ENCODE peak calls at places on chromosomes 16 and 17, in five cellular contexts. P is HepG2, Z is vagina, V is IMR-90, E is A549. C is an unnamed sample.

GRCh38 chr16:87100306-87101058 is 216.7 kb downstream of the C16orf95 start:
- DNase-seq in P (no peak), Z (no peak), V (no peak), E (no peak), C (no peak)

GRCh38 chr17:64244165-64244564 is 18.9 kb downstream of the TEX2 start:
- DNase-seq in P (no peak), Z (no peak), V (peak), E (no peak), C (no peak)

GRCh38 chr17:19551708-19552148 is 18.1 kb downstream of the SLC47A1 start:
- DNase-seq in P (peak), Z (no peak), V (no peak), E (no peak), C (no peak)

GRCh38 chr16:78142784-78143183 is 43.3 kb downstream of the WWOX start:
- DNase-seq in P (no peak), Z (no peak), V (no peak), E (no peak), C (no peak)

GRCh38 chr16:569445-570254 is at the start of gene PIGQ:
- DNase-seq in P (peak), Z (no peak), V (peak), E (peak), C (no peak)

GRCh38 chr17:66165537-66166123 is 26.3 kb downstream of the CEP112 start:
- DNase-seq in P (peak), Z (no peak), V (peak), E (peak), C (no peak)

GRCh38 chr16:79845006-79845733 is 244.6 kb upstream of the MAF start:
- DNase-seq in P (no peak), Z (no peak), V (no peak), E (no peak), C (no peak)

GRCh38 chr17:74158761-74159160 is 44.7 kb upstream of the RPL38 start:
- DNase-seq in P (no peak), Z (peak), V (no peak), E (no peak), C (no peak)

GRCh38 chr16:81524382-81524781 is 79.8 kb downstream of the CMIP start:
- DNase-seq in P (no peak), Z (no peak), V (no peak), E (no peak), C (no peak)

GRCh38 chr16:23171234-23171948 is 11.2 kb upstream of the SCNN1G start:
- DNase-seq in P (no peak), Z (no peak), V (peak), E (no peak), C (no peak)

GRCh38 chr16:76201385-76201784 is 75.8 kb upstream of the CNTNAP4 start:
- DNase-seq in P (no peak), Z (no peak), V (no peak), E (no peak), C (no peak)

GRCh38 chr16:57041182-57042156 is 50.9 kb upstream of the CPNE2 start:
- DNase-seq in P (no peak), Z (no peak), V (no peak), E (no peak), C (no peak)

GRCh38 chr16:14490281-14490680 is 139.8 kb downstream of the PARN start:
- DNase-seq in P (no peak), Z (no peak), V (no peak), E (no peak), C (no peak)

GRCh38 chr17:59160203-59161025 is 4.9 kb downstream of the PRR11 start:
- DNase-seq in P (no peak), Z (no peak), V (no peak), E (no peak), C (no peak)

GRCh38 chr16:55116165-55116894 is 185.7 kb downstream of the IRX5 start:
- DNase-seq in P (no peak), Z (no peak), V (peak), E (no peak), C (no peak)

GRCh38 chr17:48492401-48493298 is 38.2 kb downstream of the HOXB1 start:
- DNase-seq in P (no peak), Z (no peak), V (peak), E (peak), C (no peak)

GRCh38 chr17:41972571-41973411 is 6.2 kb downstream of the CNP start:
- DNase-seq in P (no peak), Z (no peak), V (no peak), E (no peak), C (no peak)

GRCh38 chr16:10756574-10756973 is 12.9 kb downstream of the NUBP1 start:
- DNase-seq in P (no peak), Z (no peak), V (peak), E (no peak), C (no peak)

GRCh38 chr17:15651583-15652110 is 32.1 kb upstream of the FBXW10B start:
- DNase-seq in P (peak), Z (no peak), V (peak), E (peak), C (peak)

GRCh38 chr17:50865060-50865867 is 890 bp downstream of the TOB1 start:
- DNase-seq in P (peak), Z (no peak), V (peak), E (no peak), C (no peak)

GRCh38 chr16:80583466-80583865 is 42.7 kb downstream of the DYNLRB2 start:
- DNase-seq in P (no peak), Z (no peak), V (peak), E (no peak), C (no peak)

GRCh38 chr17:68719431-68719830 is 118.3 kb upstream of the FAM20A start:
- DNase-seq in P (no peak), Z (no peak), V (no peak), E (no peak), C (no peak)

GRCh38 chr17:37824534-37825485 is 80.0 kb upstream of the HNF1B start:
- DNase-seq in P (peak), Z (no peak), V (peak), E (peak), C (no peak)

GRCh38 chr17:16342979-16343378 is 10.3 kb downstream of the CENPV start:
- DNase-seq in P (no peak), Z (no peak), V (peak), E (no peak), C (no peak)

GRCh38 chr17:43720311-43721060 is 38.1 kb downstream of the SOST start:
- DNase-seq in P (peak), Z (no peak), V (peak), E (peak), C (peak)

GRCh38 chr16:19143241-19143640 is 24.8 kb upstream of the SYT17 start:
- DNase-seq in P (no peak), Z (no peak), V (no peak), E (no peak), C (no peak)

GRCh38 chr17:13788385-13788784 is 186.7 kb upstream of the HS3ST3A1 start:
- DNase-seq in P (no peak), Z (no peak), V (no peak), E (no peak), C (no peak)

GRCh38 chr16:69863882-69864281 is 87.3 kb upstream of the CLEC18A start:
- DNase-seq in P (no peak), Z (no peak), V (no peak), E (no peak), C (no peak)

GRCh38 chr17:45784293-45784582 is at the start of gene CRHR1:
- DNase-seq in P (no peak), Z (no peak), V (no peak), E (peak), C (no peak)

GRCh38 chr16:11010576-11011221 is 66.3 kb downstream of the CLEC16A start:
- DNase-seq in P (no peak), Z (no peak), V (no peak), E (no peak), C (no peak)

GRCh38 chr17:47252766-47253512 is 688 bp upstream of the ITGB3 start:
- DNase-seq in P (no peak), Z (no peak), V (no peak), E (no peak), C (no peak)

GRCh38 chr16:2149630-2150417 is 1.4 kb downstream of the RAB26 start:
- DNase-seq in P (peak), Z (no peak), V (no peak), E (peak), C (no peak)

GRCh38 chr16:10862432-10862831 is 14.6 kb upstream of the CIITA start:
- DNase-seq in P (no peak), Z (no peak), V (peak), E (no peak), C (no peak)

GRCh38 chr17:48995871-48996695 is 1.1 kb upstream of the IGF2BP1 start:
- DNase-seq in P (peak), Z (peak), V (no peak), E (peak), C (no peak)

GRCh38 chr16:50245417-50246298 is 20.7 kb upstream of the ADCY7 start:
- DNase-seq in P (peak), Z (no peak), V (peak), E (peak), C (no peak)

GRCh38 chr16:75248142-75248535 is 3.3 kb downstream of the BCAR1 start:
- DNase-seq in P (no peak), Z (no peak), V (no peak), E (no peak), C (no peak)

GRCh38 chr17:50289268-50289667 is 15.0 kb downstream of the TMEM92 start:
- DNase-seq in P (no peak), Z (no peak), V (peak), E (no peak), C (no peak)

GRCh38 chr17:76176701-76177574 is 35.9 kb upstream of the FOXJ1 start:
- DNase-seq in P (no peak), Z (no peak), V (no peak), E (no peak), C (no peak)

GRCh38 chr17:76179496-76180467 is 38.7 kb upstream of the FOXJ1 start:
- DNase-seq in P (no peak), Z (no peak), V (peak), E (no peak), C (no peak)

GRCh38 chr17:76178124-76178523 is 37.1 kb upstream of the FOXJ1 start:
- DNase-seq in P (no peak), Z (no peak), V (no peak), E (no peak), C (no peak)

GRCh38 chr17:76184266-76184665 is 43.2 kb upstream of the FOXJ1 start:
- DNase-seq in P (no peak), Z (no peak), V (no peak), E (no peak), C (no peak)

DNA sequence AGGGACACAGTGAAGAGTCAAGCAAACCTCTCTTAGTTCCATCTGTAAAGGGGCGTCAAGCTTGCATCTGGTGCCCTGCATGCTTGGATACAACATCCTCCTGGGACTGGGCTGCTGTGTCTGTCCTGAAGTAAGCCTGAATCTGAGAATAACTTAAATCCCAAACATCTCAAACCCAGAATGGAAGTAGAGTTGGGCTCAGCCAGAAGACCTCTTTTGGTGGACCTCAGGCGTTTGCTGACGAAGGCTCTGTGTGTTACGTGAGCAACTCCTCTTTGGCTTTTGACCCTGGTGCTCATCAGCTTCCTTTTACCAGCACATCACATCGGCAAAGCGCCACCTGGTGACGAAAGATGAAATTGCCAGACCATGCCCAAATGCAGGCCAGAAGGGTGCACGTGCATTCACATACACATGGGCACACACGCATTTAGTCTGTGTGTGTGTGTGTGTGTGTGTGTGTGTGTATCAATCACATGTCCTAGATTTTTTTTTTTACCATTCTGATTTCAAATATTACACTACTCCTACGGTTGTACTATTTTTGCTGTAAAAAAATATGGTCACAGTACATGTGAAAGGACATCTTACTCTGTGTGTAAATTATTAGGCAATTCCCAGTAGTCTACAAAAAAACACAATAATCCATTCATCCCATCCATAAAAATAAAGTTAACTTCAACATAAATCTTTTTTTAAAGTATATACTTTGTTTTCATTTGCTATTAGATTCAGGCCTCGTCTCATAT is 41.1 kb upstream of the FOXJ1 start:
- DNase-seq in P (peak), Z (no peak), V (peak), E (peak), C (peak)
- H3K4me3 ChIP-seq in P (no peak), Z (no peak), V (no peak), E (no peak), C (no peak)

GRCh38 chr17:7237761-7238417 is 1.4 kb downstream of the PHF23 start:
- DNase-seq in P (peak), Z (no peak), V (peak), E (peak), C (no peak)
- TF ChIP-seq POLR2A in P (peak), Z (no peak), V (peak), E (no peak), C (no peak)

DNA sequence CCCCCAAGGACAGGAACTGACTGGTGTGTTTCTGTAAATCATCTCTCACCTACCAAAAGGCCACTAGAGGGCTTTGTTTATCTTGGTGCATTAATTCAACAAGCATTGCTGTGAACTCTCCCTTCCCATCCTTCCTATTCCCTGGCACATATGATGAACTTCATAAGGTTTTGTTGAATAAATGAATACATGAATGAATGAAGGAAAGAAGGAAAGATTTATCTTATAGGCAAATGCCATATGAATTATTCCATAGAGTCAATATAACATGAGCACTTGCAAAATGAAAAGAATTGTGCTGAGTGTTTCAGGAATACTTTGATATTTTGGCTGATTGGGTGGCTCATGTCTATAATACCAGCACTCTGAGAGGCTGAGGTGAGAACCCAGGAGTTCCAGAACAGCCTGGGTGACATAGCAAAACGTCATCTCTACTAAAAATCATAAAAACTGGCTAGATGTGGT is 4.3 kb downstream of the SPDYE4 start:
- DNase-seq in P (peak), Z (no peak), V (peak), E (peak), C (no peak)
- TF ChIP-seq CTCF in P (peak), Z (no peak), V (peak), E (peak), C (peak)

GRCh38 chr17:4635823-4636375 is 5.6 kb downstream of the ALOX15 start:
- DNase-seq in P (no peak), Z (no peak), V (no peak), E (no peak), C (no peak)
- H3K4me3 ChIP-seq in P (no peak), Z (no peak), V (no peak), E (no peak), C (no peak)

DNA sequence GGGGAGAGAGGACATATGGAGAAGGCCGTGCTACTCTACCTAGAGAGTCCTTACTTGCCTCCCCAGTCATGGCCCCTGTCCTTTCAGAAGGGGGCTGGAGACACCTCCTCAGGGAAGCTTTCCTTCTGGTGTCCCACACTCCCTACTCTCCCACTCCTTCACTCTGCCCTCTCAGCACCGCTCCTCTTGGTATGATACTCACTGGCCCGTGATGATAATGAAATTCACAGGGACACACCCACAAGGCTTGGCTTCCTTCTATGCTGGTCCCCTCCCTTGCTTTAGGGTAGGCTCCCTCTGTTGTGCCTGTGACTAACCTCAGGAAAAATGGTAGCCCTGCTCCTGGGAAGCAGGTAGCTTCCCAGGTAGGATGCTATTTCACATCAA is 4.2 kb upstream of the DHRS13 start:
- DNase-seq in P (no peak), Z (no peak), V (no peak), E (no peak), C (no peak)
- TF ChIP-seq POLR2A in P (no peak), Z (no peak), V (no peak), E (no peak), C (no peak)

C was measured in esophagus squamous epithelium.